ENCODE peak calls at places on chromosomes 4 and X, in five cellular contexts. A is omental fat pad; Y is GM20000; M is MCF 10A; U is CD4-positive, CD25-positive, alpha-beta regulatory T cell. V is an unnamed sample.

GRCh38 chrX:78513996-78514745 is 145.0 kb downstream of the RTL3 start:
- DNase-seq in A (no peak), Y (no peak), M (no peak), U (no peak), V (no peak)

GRCh38 chrX:103453655-103454054 is 65.6 kb downstream of the RAB40A start:
- DNase-seq in A (no peak), Y (no peak), M (peak), U (no peak), V (no peak)

GRCh38 chrX:100643943-100644587 is at the start of gene SRPX2:
- DNase-seq in A (no peak), Y (no peak), M (peak), U (no peak), V (no peak)

GRCh38 chr4:2800691-2801596 is 8.1 kb downstream of the SH3BP2 start:
- DNase-seq in A (no peak), Y (peak), M (peak), U (no peak), V (peak)

GRCh38 chrX:122517781-122518180 is 666.3 kb upstream of the GRIA3 start:
- DNase-seq in A (no peak), Y (no peak), M (no peak), U (no peak), V (no peak)

GRCh38 chr4:82818974-82819662 is 20.5 kb upstream of the SCD5 start:
- DNase-seq in A (no peak), Y (no peak), M (no peak), U (no peak), V (no peak)

GRCh38 chr4:111404673-111405072 is 740.6 kb upstream of the FAM241A start:
- DNase-seq in A (no peak), Y (no peak), M (no peak), U (no peak), V (no peak)

GRCh38 chr4:167838686-167839085 is 253.7 kb upstream of the ANXA10 start:
- DNase-seq in A (no peak), Y (no peak), M (no peak), U (no peak), V (no peak)

GRCh38 chr4:6044805-6045204 is 26.6 kb upstream of the C4orf50 start:
- DNase-seq in A (no peak), Y (no peak), M (no peak), U (no peak), V (no peak)

V was measured in germinal center.